ENCODE peak calls at places on chromosomes 6 and 20, in eight cellular contexts. One of them, this sample, is unnamed.

GRCh38 chr6:34981951-34982350 is 92.9 kb downstream of the ANKS1A start:
- DNase-seq in NCI-H2081 treated with DMSO at 0.1 percent for 48 hours: no peak
- DNase-seq in putamen: no peak
- DNase-seq in ELF-1: no peak
- DNase-seq in cardiac fibroblast: peak
- DNase-seq in T-helper 9 cell: no peak
- DNase-seq in non-pigmented ciliary epithelial cell: no peak
- DNase-seq in WTC11: no peak
- DNase-seq in this sample: no peak

GRCh38 chr6:143901885-143902708 is 37.8 kb downstream of the ZC2HC1B start:
- DNase-seq in cardiac fibroblast: peak
- DNase-seq in non-pigmented ciliary epithelial cell: no peak
- DNase-seq in T-helper 9 cell: no peak
- DNase-seq in ELF-1: no peak
- DNase-seq in putamen: no peak
- DNase-seq in NCI-H2081 treated with DMSO at 0.1 percent for 48 hours: no peak
- DNase-seq in WTC11: no peak
- DNase-seq in this sample: peak

GRCh38 chr6:109978174-109979032 is at the start of gene GPR6:
- DNase-seq in WTC11: peak
- DNase-seq in T-helper 9 cell: no peak
- DNase-seq in non-pigmented ciliary epithelial cell: no peak
- DNase-seq in ELF-1: peak
- DNase-seq in putamen: peak
- DNase-seq in cardiac fibroblast: peak
- DNase-seq in NCI-H2081 treated with DMSO at 0.1 percent for 48 hours: peak
- DNase-seq in this sample: peak

GRCh38 chr20:21936720-21937380 is 231.4 kb downstream of the PAX1 start:
- DNase-seq in cardiac fibroblast: no peak
- DNase-seq in ELF-1: peak
- DNase-seq in putamen: no peak
- DNase-seq in T-helper 9 cell: no peak
- DNase-seq in NCI-H2081 treated with DMSO at 0.1 percent for 48 hours: peak
- DNase-seq in non-pigmented ciliary epithelial cell: no peak
- DNase-seq in WTC11: no peak
- DNase-seq in this sample: peak

GRCh38 chr6:31580807-31581437 is 1.3 kb downstream of the LTB start:
- DNase-seq in T-helper 9 cell: peak
- DNase-seq in non-pigmented ciliary epithelial cell: no peak
- DNase-seq in WTC11: peak
- DNase-seq in cardiac fibroblast: peak
- DNase-seq in NCI-H2081 treated with DMSO at 0.1 percent for 48 hours: peak
- DNase-seq in ELF-1: peak
- DNase-seq in putamen: peak
- DNase-seq in this sample: peak

GRCh38 chr6:72132425-72132824 is 246.1 kb downstream of the RIMS1 start:
- DNase-seq in WTC11: no peak
- DNase-seq in putamen: no peak
- DNase-seq in cardiac fibroblast: peak
- DNase-seq in NCI-H2081 treated with DMSO at 0.1 percent for 48 hours: no peak
- DNase-seq in T-helper 9 cell: no peak
- DNase-seq in ELF-1: no peak
- DNase-seq in non-pigmented ciliary epithelial cell: no peak
- DNase-seq in this sample: no peak

GRCh38 chr6:32982084-32982701 is 13.8 kb downstream of the BRD2 start:
- DNase-seq in cardiac fibroblast: peak
- DNase-seq in WTC11: no peak
- DNase-seq in T-helper 9 cell: no peak
- DNase-seq in non-pigmented ciliary epithelial cell: no peak
- DNase-seq in NCI-H2081 treated with DMSO at 0.1 percent for 48 hours: no peak
- DNase-seq in ELF-1: no peak
- DNase-seq in putamen: no peak
- DNase-seq in this sample: no peak

GRCh38 chr20:47285189-47285588 is 71.3 kb downstream of the ZMYND8 start:
- DNase-seq in non-pigmented ciliary epithelial cell: no peak
- DNase-seq in cardiac fibroblast: no peak
- DNase-seq in NCI-H2081 treated with DMSO at 0.1 percent for 48 hours: no peak
- DNase-seq in ELF-1: no peak
- DNase-seq in T-helper 9 cell: no peak
- DNase-seq in putamen: no peak
- DNase-seq in WTC11: no peak
- DNase-seq in this sample: no peak

GRCh38 chr20:63064310-63064709 is 57.5 kb upstream of the BHLHE23 start:
- DNase-seq in WTC11: peak
- DNase-seq in T-helper 9 cell: no peak
- DNase-seq in non-pigmented ciliary epithelial cell: no peak
- DNase-seq in putamen: no peak
- DNase-seq in NCI-H2081 treated with DMSO at 0.1 percent for 48 hours: no peak
- DNase-seq in cardiac fibroblast: no peak
- DNase-seq in ELF-1: no peak
- DNase-seq in this sample: no peak

GRCh38 chr6:148414836-148415235 is 72.2 kb downstream of the SASH1 start:
- DNase-seq in ELF-1: no peak
- DNase-seq in T-helper 9 cell: no peak
- DNase-seq in putamen: no peak
- DNase-seq in NCI-H2081 treated with DMSO at 0.1 percent for 48 hours: no peak
- DNase-seq in non-pigmented ciliary epithelial cell: peak
- DNase-seq in cardiac fibroblast: peak
- DNase-seq in WTC11: no peak
- DNase-seq in this sample: no peak

GRCh38 chr20:18414140-18414539 is 52.7 kb downstream of the DZANK1 start:
- DNase-seq in T-helper 9 cell: no peak
- DNase-seq in non-pigmented ciliary epithelial cell: no peak
- DNase-seq in NCI-H2081 treated with DMSO at 0.1 percent for 48 hours: no peak
- DNase-seq in WTC11: no peak
- DNase-seq in ELF-1: no peak
- DNase-seq in putamen: no peak
- DNase-seq in cardiac fibroblast: no peak
- DNase-seq in this sample: no peak

GRCh38 chr6:19994909-19995308 is 157.7 kb downstream of the ID4 start:
- DNase-seq in T-helper 9 cell: no peak
- DNase-seq in ELF-1: no peak
- DNase-seq in WTC11: no peak
- DNase-seq in NCI-H2081 treated with DMSO at 0.1 percent for 48 hours: no peak
- DNase-seq in non-pigmented ciliary epithelial cell: no peak
- DNase-seq in cardiac fibroblast: no peak
- DNase-seq in putamen: no peak
- DNase-seq in this sample: no peak

GRCh38 chr6:158905277-158905676 is 86.1 kb upstream of the EZR start:
- DNase-seq in ELF-1: no peak
- DNase-seq in T-helper 9 cell: no peak
- DNase-seq in putamen: no peak
- DNase-seq in WTC11: no peak
- DNase-seq in cardiac fibroblast: no peak
- DNase-seq in NCI-H2081 treated with DMSO at 0.1 percent for 48 hours: no peak
- DNase-seq in non-pigmented ciliary epithelial cell: no peak
- DNase-seq in this sample: no peak

This sample was measured in mesendoderm.